ENCODE peak calls at places on chromosomes 4 and X, in five cellular contexts. U, F, O, Q and D are unnamed samples. For H3K4me1, the result is how much of the 10 kb centered on the place peaks cover.

GRCh38 chr4:162162672-162163071 is 1.1 kb downstream of the FSTL5 start:
- DNase-seq in U (no peak), O (no peak), Q (no peak), F (no peak), D (no peak)

GRCh38 chr4:6727081-6727942 is 11.3 kb downstream of the BLOC1S4 start:
- DNase-seq in F (no peak), U (no peak), Q (no peak), O (no peak), D (no peak)

GRCh38 chr4:123043013-123043412 is 120.6 kb upstream of the NUDT6 start:
- DNase-seq in F (no peak), O (no peak), Q (no peak), U (no peak), D (no peak)

GRCh38 chr4:70705856-70706461 is 15.8 kb upstream of the RUFY3 start:
- DNase-seq in Q (no peak), O (no peak), U (no peak), F (no peak), D (no peak)

GRCh38 chr4:185772391-185773093 is 39.5 kb downstream of the SORBS2 start:
- DNase-seq in U (no peak), O (no peak), F (no peak), Q (no peak), D (no peak)

GRCh38 chr4:149845643-149846208 is 30.1 kb upstream of the IQCM start:
- DNase-seq in O (no peak), F (no peak), U (no peak), Q (no peak), D (no peak)

GRCh38 chr4:88027611-88028608 is 20.5 kb downstream of the PKD2 start:
- DNase-seq in U (no peak), F (no peak), O (no peak), Q (no peak), D (no peak)

GRCh38 chrX:7926501-7926900 is 712 bp downstream of the PNPLA4 start:
- DNase-seq in O (no peak), Q (no peak), F (no peak), U (no peak), D (no peak)

GRCh38 chr4:44120646-44121045 is 328.0 kb downstream of the KCTD8 start:
- DNase-seq in Q (no peak), O (no peak), F (no peak), U (no peak), D (no peak)

GRCh38 chrX:131987252-131987651 is 35.9 kb upstream of the STK26 start:
- DNase-seq in U (no peak), Q (no peak), O (no peak), F (no peak), D (no peak)

GRCh38 chrX:35406386-35406785 is 391.8 kb upstream of the MAGEB16 start:
- DNase-seq in O (no peak), F (no peak), Q (no peak), U (no peak), D (no peak)

GRCh38 chrX:63349307-63349706 is 1.8 kb downstream of the SPIN4 start:
- DNase-seq in F (no peak), U (no peak), Q (no peak), O (no peak), D (no peak)

GRCh38 chr4:184755278-184755677 is 21.4 kb upstream of the CENPU start:
- DNase-seq in U (no peak), F (no peak), Q (no peak), O (no peak), D (no peak)

GRCh38 chrX:111568356-111568755 is 56.9 kb downstream of the SERTM2 start:
- DNase-seq in O (no peak), Q (no peak), F (no peak), U (no peak), D (no peak)

GRCh38 chr4:78720994-78721677 is 55.0 kb upstream of the BMP2K start:
- DNase-seq in F (no peak), O (no peak), U (no peak), Q (no peak), D (no peak)

GRCh38 chrX:69507500-69507789 is 3.3 kb downstream of the NALF2 start:
- DNase-seq in O (no peak), Q (no peak), U (no peak), F (no peak), D (no peak)

GRCh38 chr4:98662619-98663225 is 4.3 kb upstream of the TSPAN5 start:
- DNase-seq in U (no peak), F (no peak), Q (peak), O (peak), D (no peak)

GRCh38 chrX:21973321-21974010 is 33.0 kb downstream of the SMS start:
- DNase-seq in F (no peak), Q (no peak), U (no peak), O (no peak), D (no peak)

GRCh38 chrX:14496674-14497073 is 32.7 kb upstream of the GLRA2 start:
- DNase-seq in O (no peak), F (no peak), Q (no peak), U (no peak), D (no peak)

GRCh38 chr4:13617801-13618200 is 9.7 kb downstream of the BOD1L1 start:
- DNase-seq in Q (no peak), U (no peak), O (no peak), F (no peak), D (no peak)

GRCh38 chrX:15877380-15877779 is 22.8 kb upstream of the AP1S2 start:
- DNase-seq in O (no peak), Q (no peak), F (no peak), U (no peak), D (no peak)

GRCh38 chr4:112532267-112532666 is 16.3 kb upstream of the NEUROG2 start:
- DNase-seq in U (no peak), O (no peak), Q (no peak), F (no peak), D (no peak)

GRCh38 chrX:138411048-138411447 is 300.5 kb downstream of the FGF13 start:
- DNase-seq in Q (no peak), O (no peak), U (no peak), F (no peak), D (no peak)

GRCh38 chr4:73998040-73999011 is at the start of gene CXCL5:
- DNase-seq in U (no peak), F (peak), O (peak), Q (no peak), D (no peak)

GRCh38 chrX:106716004-106716403 is 10.5 kb upstream of the RNF128 start:
- DNase-seq in Q (no peak), U (no peak), F (no peak), O (no peak), D (no peak)

GRCh38 chr4:90127706-90128345 is 632 bp downstream of the CCSER1 start:
- DNase-seq in U (peak), Q (peak), O (no peak), F (peak), D (peak)

GRCh38 chr4:143531773-143532491 is 18.4 kb downstream of the SMARCA5 start:
- DNase-seq in U (no peak), Q (no peak), O (no peak), F (no peak), D (no peak)

GRCh38 chrX:38656350-38656915 is 95.1 kb downstream of the TSPAN7 start:
- DNase-seq in Q (no peak), O (no peak), F (no peak), U (no peak), D (no peak)

GRCh38 chr4:189414021-189414420 is 526.7 kb upstream of the FRG1 start:
- DNase-seq in F (no peak), U (no peak), Q (no peak), O (no peak), D (no peak)

GRCh38 chrX:100681581-100681980 is 37.6 kb downstream of the SRPX2 start:
- DNase-seq in O (no peak), U (no peak), Q (no peak), F (no peak), D (no peak)

GRCh38 chr4:31461425-31461824 is 741.3 kb downstream of the PCDH7 start:
- DNase-seq in Q (no peak), O (no peak), F (no peak), U (no peak), D (no peak)

GRCh38 chr4:88054229-88054628 is 46.8 kb downstream of the PKD2 start:
- DNase-seq in U (no peak), F (no peak), Q (no peak), O (no peak), D (no peak)

GRCh38 chr4:87916636-87917035 is 58.9 kb upstream of the SPP1 start:
- DNase-seq in O (no peak), F (no peak), Q (no peak), U (no peak), D (no peak)

GRCh38 chrX:56798866-56799864 is 70.1 kb downstream of the NBDY start:
- DNase-seq in O (peak), F (peak), Q (no peak), U (no peak), D (peak)

GRCh38 chrX:40152706-40153334 is 55.1 kb upstream of the BCOR start:
- DNase-seq in U (peak), F (peak), O (no peak), Q (peak), D (no peak)

GRCh38 chr4:56301181-56302076 is 85.9 kb downstream of the AASDH start:
- DNase-seq in Q (peak), O (peak), U (peak), F (peak), D (peak)

GRCh38 chrX:38864165-38864564 is 62.9 kb downstream of the MID1IP1 start:
- DNase-seq in O (no peak), Q (no peak), F (no peak), U (no peak), D (no peak)

GRCh38 chr4:12924728-12925320 is 559.3 kb downstream of the RAB28 start:
- DNase-seq in O (no peak), U (no peak), F (no peak), Q (no peak), D (no peak)

GRCh38 chrX:1484638-1485019 is 31.9 kb upstream of the ASMTL start:
- DNase-seq in F (no peak), U (no peak), Q (no peak), O (no peak), D (peak)

GRCh38 chrX:65696613-65697012 is 29.2 kb downstream of the MSN start:
- DNase-seq in U (no peak), Q (no peak), F (no peak), O (no peak), D (no peak)
- H3K4me1 ChIP-seq in U (under half), Q (under half), F (half or more), O (under half), D (under half)

GRCh38 chrX:48902776-48903175 is 5.0 kb downstream of the PQBP1 start:
- DNase-seq in Q (no peak), O (no peak), U (no peak), F (no peak), D (no peak)

GRCh38 chrX:48903290-48903689 is 5.6 kb downstream of the PQBP1 start:
- DNase-seq in Q (no peak), O (no peak), U (no peak), F (no peak), D (no peak)

GRCh38 chrX:48904626-48905025 is 6.8 kb downstream of the SLC35A2 start:
- DNase-seq in U (no peak), F (no peak), Q (no peak), O (no peak), D (no peak)

GRCh38 chrX:48905090-48905790 is 6.2 kb downstream of the SLC35A2 start:
- DNase-seq in Q (no peak), O (no peak), U (no peak), F (no peak), D (no peak)

DNA sequence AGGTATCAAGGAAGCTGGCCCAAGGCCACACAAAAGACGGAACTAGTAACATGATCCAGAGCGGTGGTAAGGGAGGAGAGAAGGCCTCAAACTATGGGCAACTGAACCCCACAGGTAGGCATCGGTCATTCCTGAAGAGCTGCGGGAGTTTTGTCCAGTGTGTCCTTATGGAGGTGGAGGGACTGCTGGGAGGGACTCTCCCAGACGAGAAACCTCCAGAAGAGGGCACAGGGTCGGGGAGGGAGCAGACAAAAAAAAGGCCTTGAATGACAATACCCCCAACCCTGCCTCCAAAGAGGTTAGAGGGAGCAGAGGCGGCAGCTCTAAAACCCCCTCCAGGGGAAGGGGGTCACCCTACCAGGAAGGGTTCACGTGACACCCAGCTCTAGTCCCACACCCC is 6.5 kb downstream of the PQBP1 start:
- DNase-seq in F (no peak), Q (no peak), U (no peak), O (no peak), D (no peak)
- H3K27ac ChIP-seq in F (no peak), Q (no peak), U (no peak), O (no peak), D (no peak)

GRCh38 chrX:82161195-82161594 is 959.3 kb downstream of the SH3BGRL start:
- DNase-seq in Q (no peak), O (no peak), F (no peak), U (no peak), D (no peak)
- TF ChIP-seq POLR2AphosphoS5 in Q (no peak), O (no peak), F (no peak), U (no peak), D (no peak)

GRCh38 chr4:7808752-7809151 is 130.9 kb downstream of the AFAP1 start:
- DNase-seq in O (no peak), Q (no peak), F (no peak), U (peak), D (no peak)

GRCh38 chr4:7811536-7812190 is 128.0 kb downstream of the AFAP1 start:
- DNase-seq in F (peak), O (no peak), Q (no peak), U (peak), D (no peak)

GRCh38 chr4:7812921-7813320 is 126.7 kb downstream of the AFAP1 start:
- DNase-seq in O (no peak), Q (no peak), F (no peak), U (peak), D (no peak)

GRCh38 chr4:7812191-7812860 is 127.3 kb downstream of the AFAP1 start:
- DNase-seq in F (no peak), Q (no peak), O (no peak), U (peak), D (no peak)

DNA sequence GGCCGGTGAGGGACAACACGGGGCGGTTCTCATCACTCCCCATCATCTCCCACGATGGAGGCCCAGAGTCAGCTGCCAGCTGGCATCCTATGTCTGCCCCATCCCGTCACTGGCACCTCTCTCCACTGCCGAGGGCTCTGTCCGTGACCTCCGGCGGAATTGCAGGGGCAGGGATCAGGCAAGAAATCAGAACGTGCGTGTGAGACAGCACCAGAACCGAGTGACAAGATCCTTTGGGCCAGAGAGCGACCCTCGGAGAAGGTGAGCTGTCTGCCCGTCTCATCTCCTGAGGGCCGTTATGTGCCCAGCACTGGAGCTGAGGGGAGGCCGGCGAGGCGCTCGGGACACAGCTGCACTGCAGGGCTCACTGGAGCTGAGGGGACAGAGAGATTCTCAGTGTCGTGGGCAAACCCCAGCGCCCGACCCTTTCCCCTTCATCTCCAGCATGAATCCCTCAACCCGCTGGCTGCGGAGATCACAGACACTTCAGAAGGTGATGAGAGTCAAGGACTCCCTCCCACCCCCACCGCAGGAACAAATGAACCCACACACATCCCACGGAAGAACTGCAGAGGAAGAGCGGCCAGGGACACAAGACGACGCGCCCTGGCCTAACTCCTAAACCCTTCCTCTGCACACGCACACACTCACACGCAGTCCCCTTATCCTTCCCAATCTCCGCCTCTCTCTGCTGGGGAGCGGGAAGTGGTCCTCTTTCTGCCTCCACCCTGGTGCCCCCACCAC is 128.7 kb downstream of the AFAP1 start:
- DNase-seq in O (no peak), U (peak), Q (no peak), F (no peak), D (no peak)
- H3K4me1 ChIP-seq in O (under half), U (under half), Q (under half), F (half or more), D (under half)

DNA sequence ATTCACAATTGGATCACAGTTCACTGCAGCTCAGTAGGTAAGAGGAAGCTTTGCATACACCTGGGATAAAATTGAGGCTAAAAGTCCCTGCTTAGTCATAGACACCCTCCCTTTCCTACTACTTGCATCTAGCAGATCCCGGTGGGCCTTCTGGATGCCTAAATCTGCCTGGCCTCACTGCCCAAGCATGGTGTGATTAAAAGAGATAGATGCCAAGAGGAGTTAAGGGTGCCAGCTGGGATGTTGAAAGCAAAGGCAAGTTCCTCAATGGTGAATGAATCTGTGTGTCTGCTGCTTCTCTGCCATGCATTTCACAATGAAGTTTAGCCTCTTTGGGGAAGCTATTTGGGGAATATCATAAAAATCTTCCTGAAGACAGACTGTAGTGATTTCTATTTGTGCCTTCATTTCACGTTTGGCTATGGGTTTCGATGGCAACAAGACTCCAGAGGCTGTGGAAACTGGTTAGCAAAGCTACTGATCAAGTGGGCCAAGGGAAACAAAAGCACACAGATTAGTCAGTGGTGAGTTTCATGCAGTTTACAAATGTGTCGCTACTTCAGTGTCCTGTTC is 534.0 kb downstream of the ANKRD50 start:
- DNase-seq in U (no peak), Q (no peak), F (no peak), O (no peak), D (no peak)
- H3K27ac ChIP-seq in U (no peak), Q (no peak), F (no peak), O (no peak), D (no peak)

GRCh38 chrX:133749370-133749769 is 236.0 kb downstream of the GPC3 start:
- DNase-seq in F (no peak), U (no peak), Q (no peak), O (no peak), D (no peak)
- TF ChIP-seq POLR2AphosphoS5 in F (no peak), U (no peak), Q (no peak), O (no peak), D (no peak)

DNA sequence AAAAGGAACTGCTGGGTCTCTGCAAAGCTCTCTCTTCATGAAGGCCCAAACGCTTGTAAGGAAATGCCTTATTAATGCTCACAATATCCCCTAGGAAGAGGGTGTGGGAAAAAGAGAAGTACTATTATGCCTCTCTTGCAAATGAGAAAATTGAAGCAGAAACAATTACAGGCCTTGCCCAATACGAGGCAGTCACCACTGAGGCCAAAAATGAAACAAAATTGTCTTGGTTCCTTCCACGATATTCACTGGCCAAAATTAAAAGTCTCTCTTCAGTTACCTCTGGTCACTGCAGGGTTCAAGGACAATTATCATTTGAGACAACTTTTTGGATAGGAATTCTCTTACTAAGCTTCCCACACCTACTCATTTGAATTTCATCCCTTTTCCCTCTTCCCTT is 3.1 kb downstream of the SCARB2 start:
- DNase-seq in Q (no peak), U (no peak), O (no peak), F (no peak), D (no peak)
- H3K4me1 ChIP-seq in Q (under half), U (under half), O (under half), F (half or more), D (under half)

DNA sequence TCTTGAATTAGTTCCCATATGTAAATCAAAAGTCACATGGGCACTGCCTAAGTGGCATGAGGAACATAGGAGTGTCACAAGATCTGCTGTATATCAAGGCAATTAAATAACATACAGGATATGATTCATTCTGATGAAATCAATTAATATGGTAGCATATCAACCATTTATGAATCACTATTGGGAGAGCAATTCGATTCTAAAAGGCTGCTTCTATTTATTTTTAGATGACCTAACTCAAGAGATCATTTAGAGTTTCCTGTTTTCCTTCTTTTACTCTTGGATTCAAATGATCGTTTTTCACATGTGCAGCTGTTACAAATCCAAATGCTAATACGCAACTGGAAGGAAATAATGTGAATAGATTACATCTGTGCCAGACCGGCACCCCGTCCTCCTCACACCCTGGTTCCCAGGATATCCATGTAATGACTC is 81.9 kb downstream of the HCCS start:
- DNase-seq in O (no peak), U (no peak), Q (no peak), F (no peak), D (no peak)
- H3K27ac ChIP-seq in O (no peak), U (no peak), Q (no peak), F (no peak), D (no peak)